ENCODE peak calls at places on chromosome 3, in nine cellular contexts. G, Z, J, I, C, V, R, P and D are unnamed samples.

GRCh38 chr3:52367891-52368880 is 52.1 kb downstream of the DNAH1 start:
- DNase-seq in J (no peak), C (no peak), G (no peak), V (no peak), R (no peak), P (no peak), Z (no peak), I (peak; percentile 53), D (no peak)

GRCh38 chr3:146554168-146554760 is 9.9 kb upstream of the PLSCR1 start:
- DNase-seq in I (no peak), V (no peak), C (no peak), Z (no peak), P (no peak), G (no peak), R (no peak), J (no peak), D (no peak)

GRCh38 chr3:50245831-50246516 is 10.0 kb downstream of the GNAI2 start:
- DNase-seq in G (peak; percentile 69), V (peak; percentile 48), Z (no peak), R (no peak), C (no peak), P (peak; percentile 82), J (peak; percentile 86), I (no peak), D (no peak)

GRCh38 chr3:109559389-109559788 is 222.0 kb upstream of the DPPA4 start:
- DNase-seq in C (no peak), Z (no peak), V (no peak), P (no peak), J (no peak), I (no peak), R (no peak), G (no peak), D (no peak)

GRCh38 chr3:143736651-143737050 is 111.6 kb downstream of the SLC9A9 start:
- DNase-seq in Z (no peak), R (no peak), V (no peak), P (no peak), G (peak; percentile 96), J (no peak), I (no peak), C (no peak), D (no peak)

GRCh38 chr3:183252973-183253363 is at the start of gene B3GNT5:
- DNase-seq in P (no peak), I (no peak), Z (no peak), V (no peak), R (no peak), C (no peak), G (peak; percentile 83), J (peak; percentile 10), D (no peak)

GRCh38 chr3:195895900-195896360 is 12.4 kb downstream of the TNK2 start:
- DNase-seq in Z (no peak), P (peak; percentile 51), J (peak; percentile 75), C (no peak), R (no peak), V (peak; percentile 21), G (no peak), I (no peak), D (no peak)

GRCh38 chr3:36631549-36631948 is 132.8 kb downstream of the DCLK3 start:
- DNase-seq in C (no peak), R (no peak), I (no peak), G (no peak), Z (no peak), V (no peak), J (no peak), P (no peak), D (no peak)

GRCh38 chr3:113151475-113152031 is 59.8 kb upstream of the BOC start:
- DNase-seq in I (no peak), P (no peak), Z (no peak), J (no peak), R (no peak), V (no peak), G (no peak), C (no peak), D (no peak)

GRCh38 chr3:4821975-4822374 is 157.3 kb upstream of the BHLHE40 start:
- DNase-seq in C (no peak), G (no peak), P (no peak), I (no peak), V (no peak), Z (no peak), R (no peak), J (peak; percentile 95), D (no peak)

GRCh38 chr3:147089286-147089685 is 317.1 kb downstream of the ZIC4 start:
- DNase-seq in J (no peak), Z (peak; percentile 91), C (no peak), G (no peak), P (no peak), V (no peak), I (no peak), R (peak; percentile 5), D (no peak)